ENCODE peak calls at places on chromosomes 11 and 22, in ten cellular contexts. N is tibial nerve; S is A549; J is stimulated activated CD4-positive, alpha-beta T cell treated with anti-CD3 and anti-CD28 coated beads, Interleukin-2, amount 100 ng/mL, for 48 hours; I is germinal center; D is RPMI7951; P is CD4-positive, CD25-positive, alpha-beta regulatory T cell; G is small intestine; M is neuronal stem cell; Q is effector memory CD8-positive, alpha-beta T cell. F is an unnamed sample.

GRCh38 chr11:15819679-15820286 is 536.6 kb downstream of the SOX6 start:
- DNase-seq in N (peak), S (peak), P (no peak), D (peak), G (peak), M (no peak), I (peak), J (peak), Q (no peak), F (peak)

GRCh38 chr11:120089036-120090001 is 48.6 kb downstream of the TRIM29 start:
- DNase-seq in M (no peak), S (no peak), G (no peak), D (no peak), N (no peak), Q (no peak), P (no peak), I (no peak), J (no peak), F (no peak)

GRCh38 chr11:130181295-130182272 is 22.0 kb downstream of the ST14 start:
- DNase-seq in G (peak), S (peak), J (no peak), I (peak), N (no peak), Q (no peak), M (no peak), D (peak), P (no peak), F (no peak)

GRCh38 chr22:24441406-24442351 is 14.3 kb downstream of the ADORA2A start:
- DNase-seq in Q (no peak), J (no peak), P (no peak), S (no peak), G (no peak), M (no peak), N (no peak), D (peak), I (no peak), F (no peak)

GRCh38 chr11:58744988-58745704 is 13.4 kb upstream of the GLYAT start:
- DNase-seq in D (no peak), N (no peak), I (no peak), P (no peak), Q (no peak), S (no peak), J (no peak), G (no peak), M (no peak), F (no peak)

GRCh38 chr11:100403817-100404216 is 283.3 kb upstream of the ARHGAP42 start:
- DNase-seq in M (peak), J (no peak), Q (no peak), N (no peak), S (no peak), I (no peak), P (no peak), G (no peak), D (peak), F (peak)

GRCh38 chr11:75140269-75141138 is 10.4 kb upstream of the SLCO2B1 start:
- DNase-seq in M (peak), I (peak), N (peak), S (peak), Q (peak), D (peak), J (peak), G (peak), P (peak), F (peak)

GRCh38 chr22:19656541-19657251 is 57.6 kb upstream of the SEPTIN5 start:
- DNase-seq in D (no peak), S (no peak), I (no peak), P (no peak), M (no peak), Q (no peak), N (no peak), J (no peak), G (no peak), F (no peak)

GRCh38 chr11:130122141-130122575 is 37.4 kb upstream of the ST14 start:
- DNase-seq in G (no peak), Q (no peak), S (no peak), J (peak), P (no peak), M (no peak), D (peak), I (no peak), N (no peak), F (no peak)

GRCh38 chr11:130146797-130147196 is 12.8 kb upstream of the ST14 start:
- DNase-seq in I (peak), P (no peak), N (no peak), D (no peak), J (no peak), S (no peak), M (no peak), Q (no peak), G (peak), F (no peak)

GRCh38 chr11:102004220-102004619 is 43.0 kb upstream of the CFAP300 start:
- DNase-seq in P (no peak), I (no peak), D (no peak), G (no peak), Q (no peak), S (no peak), M (no peak), J (no peak), N (no peak), F (no peak)

GRCh38 chr11:122322369-122322768 is 206.4 kb upstream of the BLID start:
- DNase-seq in J (no peak), I (no peak), N (no peak), S (no peak), Q (no peak), P (no peak), D (no peak), M (no peak), G (no peak), F (no peak)

GRCh38 chr22:18118345-18118915 is 7.8 kb downstream of the TUBA8 start:
- DNase-seq in D (no peak), I (no peak), S (no peak), N (no peak), M (no peak), G (no peak), P (no peak), Q (no peak), J (no peak), F (no peak)

GRCh38 chr11:119338946-119339580 is 1.6 kb downstream of the C1QTNF5 start:
- DNase-seq in P (no peak), N (no peak), G (no peak), I (no peak), Q (no peak), M (no peak), S (no peak), D (no peak), J (no peak), F (no peak)

GRCh38 chr11:65116370-65117205 is 913 bp downstream of the ZNHIT2 start:
- DNase-seq in G (peak), I (no peak), P (peak), J (no peak), N (no peak), S (peak), D (peak), M (no peak), Q (peak), F (no peak)

GRCh38 chr11:57251491-57252104 is 14.5 kb upstream of the APLNR start:
- DNase-seq in M (no peak), S (no peak), J (no peak), G (peak), Q (no peak), D (peak), I (no peak), P (no peak), N (no peak), F (no peak)

GRCh38 chr22:40414306-40414705 is 43.9 kb downstream of the SGSM3 start:
- DNase-seq in J (no peak), N (no peak), M (no peak), G (no peak), I (no peak), D (peak), Q (no peak), P (no peak), S (no peak), F (no peak)

GRCh38 chr22:42001127-42001526 is 2.5 kb downstream of the WBP2NL start:
- DNase-seq in D (no peak), Q (no peak), M (no peak), I (no peak), S (no peak), P (no peak), J (no peak), N (no peak), G (no peak), F (no peak)

GRCh38 chr22:39343259-39344045 is 6.3 kb upstream of the SYNGR1 start:
- DNase-seq in P (peak), J (peak), I (peak), N (no peak), M (no peak), Q (peak), G (peak), D (peak), S (peak), F (peak)